ENCODE peak calls at places on chromosome 20, in six cellular contexts. G, B, M, K, J and D are unnamed samples.

GRCh38 chr20:6768228-6769185 is 1.0 kb downstream of the BMP2 start:
- DNase-seq in G (no peak), B (no peak), M (peak; percentile 46), K (no peak), J (peak; percentile 62), D (peak; percentile 37)

GRCh38 chr20:57211949-57212889 is 54.2 kb downstream of the BMP7 start:
- DNase-seq in G (peak; percentile 68), B (peak; percentile 93), M (peak; percentile 71), K (no peak), J (peak; percentile 98), D (peak; percentile 90)

GRCh38 chr20:61262514-61262913 is 10.5 kb downstream of the CDH4 start:
- DNase-seq in G (no peak), B (no peak), M (peak; percentile 17), K (no peak), J (no peak), D (no peak)

GRCh38 chr20:24962510-24962909 is 13.4 kb downstream of the CST7 start:
- DNase-seq in G (no peak), B (no peak), M (no peak), K (no peak), J (no peak), D (no peak)

GRCh38 chr20:3670511-3670910 is 7.3 kb upstream of the GFRA4 start:
- DNase-seq in G (no peak), B (peak; percentile 17), M (peak; percentile 44), K (no peak), J (peak; percentile 79), D (no peak)

GRCh38 chr20:50992336-50992732 is 30.6 kb downstream of the KCNG1 start:
- DNase-seq in G (no peak), B (no peak), M (peak; percentile 65), K (peak; percentile 54), J (no peak), D (no peak)

GRCh38 chr20:7571521-7572065 is 368.7 kb downstream of the HAO1 start:
- DNase-seq in G (no peak), B (no peak), M (no peak), K (no peak), J (peak; percentile 51), D (no peak)

GRCh38 chr20:60803335-60804070 is 448.6 kb upstream of the CDH4 start:
- DNase-seq in G (no peak), B (no peak), M (no peak), K (no peak), J (no peak), D (no peak)

GRCh38 chr20:1824834-1825233 is 70.4 kb upstream of the SIRPA start:
- DNase-seq in G (no peak), B (no peak), M (no peak), K (no peak), J (no peak), D (no peak)

GRCh38 chr20:7770046-7770445 is 170.2 kb downstream of the HAO1 start:
- DNase-seq in G (no peak), B (no peak), M (no peak), K (peak; percentile 62), J (no peak), D (no peak)

GRCh38 chr20:58579819-58580492 is 64.8 kb upstream of the APCDD1L start:
- DNase-seq in G (no peak), B (no peak), M (no peak), K (no peak), J (no peak), D (no peak)

GRCh38 chr20:25135031-25135430 is 53.1 kb upstream of the VSX1 start:
- DNase-seq in G (no peak), B (no peak), M (no peak), K (no peak), J (no peak), D (no peak)

GRCh38 chr20:43914697-43915208 is at the start of gene TOX2:
- DNase-seq in G (no peak), B (no peak), M (peak; percentile 55), K (no peak), J (peak; percentile 73), D (peak; percentile 70)

GRCh38 chr20:2752631-2753455 is 47.6 kb downstream of the CPXM1 start:
- DNase-seq in G (peak; percentile 31), B (peak; percentile 50), M (peak; percentile 91), K (no peak), J (peak; percentile 70), D (peak; percentile 79)

GRCh38 chr20:41630846-41631245 is 12.7 kb upstream of the CHD6 start:
- DNase-seq in G (no peak), B (no peak), M (no peak), K (no peak), J (no peak), D (no peak)

GRCh38 chr20:6818033-6818808 is 50.7 kb downstream of the BMP2 start:
- DNase-seq in G (no peak), B (no peak), M (peak; percentile 54), K (no peak), J (no peak), D (no peak)

GRCh38 chr20:48831702-48832422 is 4.1 kb upstream of the PREX1 start:
- DNase-seq in G (no peak), B (peak; percentile 95), M (no peak), K (no peak), J (peak; percentile 70), D (peak; percentile 31)

GRCh38 chr20:31815408-31816188 is 3.6 kb upstream of the MYLK2 start:
- DNase-seq in G (no peak), B (no peak), M (peak; percentile 57), K (no peak), J (peak; percentile 47), D (peak; percentile 16)

GRCh38 chr20:2467412-2467811 is 3.2 kb downstream of the SNRPB start:
- DNase-seq in G (no peak), B (no peak), M (no peak), K (no peak), J (no peak), D (no peak)

GRCh38 chr20:9769954-9770353 is 68.9 kb downstream of the PAK5 start:
- DNase-seq in G (no peak), B (no peak), M (no peak), K (no peak), J (no peak), D (no peak)

GRCh38 chr20:41275181-41275793 is 42.2 kb downstream of the ZHX3 start:
- DNase-seq in G (no peak), B (peak; percentile 69), M (no peak), K (no peak), J (peak; percentile 94), D (no peak)

GRCh38 chr20:59589051-59589450 is 15.3 kb upstream of the PHACTR3 start:
- DNase-seq in G (no peak), B (no peak), M (no peak), K (no peak), J (no peak), D (no peak)

GRCh38 chr20:7379206-7379605 is 561.1 kb downstream of the HAO1 start:
- DNase-seq in G (no peak), B (no peak), M (no peak), K (no peak), J (no peak), D (no peak)

GRCh38 chr20:64222273-64222672 is 33.3 kb upstream of the PCMTD2 start:
- DNase-seq in G (no peak), B (peak; percentile 28), M (no peak), K (no peak), J (peak; percentile 37), D (peak; percentile 27)

DNA sequence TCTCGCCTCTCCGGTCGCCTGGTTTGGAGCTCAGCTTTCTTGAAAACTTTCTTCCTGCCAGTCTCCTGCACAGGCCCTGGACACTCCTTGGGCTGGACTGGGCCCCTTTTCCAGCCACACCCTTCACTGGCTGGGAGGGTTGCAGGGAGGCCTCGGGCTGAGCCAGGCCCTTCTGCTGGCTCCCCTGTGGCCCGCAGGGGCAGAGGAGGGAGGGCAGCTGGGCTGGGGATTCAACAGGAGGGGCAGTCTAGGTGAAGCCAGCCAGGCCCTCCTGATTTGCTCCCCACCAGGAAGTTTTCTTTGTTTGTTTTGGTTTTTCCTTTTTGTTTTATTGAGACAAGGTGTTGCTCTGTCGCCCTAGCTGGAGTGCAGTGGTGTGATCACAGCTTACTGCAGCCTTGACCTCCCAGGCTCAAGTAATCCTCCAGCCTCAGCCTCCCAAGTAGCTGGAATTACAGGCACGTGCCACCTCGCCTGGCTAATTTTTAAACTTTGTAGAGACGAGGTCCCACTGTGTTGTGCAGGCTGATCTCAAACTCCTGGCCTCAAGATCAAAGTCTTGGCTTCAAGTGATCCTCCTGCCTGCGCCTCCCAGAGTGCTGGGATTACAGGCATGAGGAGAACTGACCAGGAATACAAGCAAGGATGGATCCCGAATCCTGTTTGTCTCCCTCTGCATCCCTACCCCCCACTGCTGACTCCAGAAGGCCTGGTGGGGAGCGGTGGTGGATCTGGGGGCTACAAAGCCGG is 23.5 kb upstream of the CDH22 start:
- DNase-seq in G (no peak), B (no peak), M (no peak), K (no peak), J (no peak), D (peak; percentile 53)
- H3K4me2 ChIP-seq in G (no peak overlapping the region), B (no peak overlapping the region), M (no peak overlapping the region), K (no peak overlapping the region), J (no peak overlapping the region), D (no peak overlapping the region)

GRCh38 chr20:45949542-45950329 is 15.3 kb downstream of the PCIF1 start:
- DNase-seq in G (no peak), B (no peak), M (no peak), K (no peak), J (no peak), D (no peak)
- TF ChIP-seq EZH2phosphoT487 in G (no peak), B (no peak), M (no peak), K (no peak), J (no peak), D (no peak)

GRCh38 chr20:45051497-45052060 is 49.3 kb downstream of the KCNS1 start:
- DNase-seq in G (no peak), B (no peak), M (no peak), K (peak; percentile 70), J (no peak), D (no peak)
- H3K4me2 ChIP-seq in G (no peak overlapping the region), B (no peak overlapping the region), M (no peak overlapping the region), K (peak overlapping the region; percentile 73), J (no peak overlapping the region), D (no peak overlapping the region)

DNA sequence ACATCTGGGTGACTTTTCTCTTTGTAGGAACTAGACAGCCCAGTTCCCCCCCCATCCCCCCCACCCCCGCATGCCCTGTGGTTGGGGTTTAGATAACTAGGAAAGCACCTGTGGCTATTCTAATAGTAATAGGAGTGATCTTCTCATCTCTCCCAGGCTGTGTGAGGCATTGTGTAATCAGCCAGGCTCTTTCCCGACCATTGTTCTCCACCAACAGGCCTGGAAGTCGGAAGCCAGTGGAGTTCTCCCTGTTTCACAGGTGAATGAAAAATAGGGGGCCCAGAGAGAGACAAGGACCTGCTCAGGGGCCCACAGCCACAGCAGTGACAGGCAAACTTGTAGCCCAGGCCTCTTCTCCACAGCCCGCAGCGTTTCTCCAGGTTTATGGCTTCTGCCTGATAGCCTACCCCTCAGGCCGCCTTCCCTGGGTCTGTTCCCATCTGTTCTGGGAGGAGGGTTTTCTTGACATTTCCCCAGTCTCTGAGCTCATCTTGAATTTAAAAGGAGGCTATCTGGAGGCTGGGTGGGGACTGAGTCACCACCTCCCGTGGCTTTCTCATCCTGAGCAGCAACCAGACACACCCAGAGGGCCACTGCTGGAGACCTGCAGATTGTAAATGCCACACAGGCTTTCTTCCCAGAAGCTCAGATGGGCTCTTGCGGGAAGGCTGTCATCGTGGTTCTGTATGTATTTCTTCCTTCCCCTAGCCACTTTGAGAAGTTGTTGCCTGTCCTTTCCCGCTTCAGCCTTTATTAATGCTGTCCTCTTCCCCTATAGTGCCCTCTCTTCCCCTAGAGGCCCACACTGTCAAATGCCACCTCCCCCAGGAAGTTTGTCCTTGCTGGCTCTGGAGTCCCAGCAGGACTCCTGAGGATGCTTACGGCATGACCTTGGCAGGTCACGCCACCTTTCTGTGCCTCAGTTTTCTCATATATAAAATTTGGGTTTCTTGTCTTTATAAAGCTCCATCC is 75.9 kb upstream of the MYL9 start:
- DNase-seq in G (peak; percentile 79), B (peak; percentile 91), M (peak; percentile 59), K (no peak), J (peak; percentile 97), D (peak; percentile 70)
- TF ChIP-seq EZH2phosphoT487 in G (no peak), B (no peak), M (no peak), K (no peak), J (no peak), D (no peak)